ENCODE peak calls at places on chromosomes 7 and 10, in four cellular contexts. One of them, this sample, is unnamed. For H3K4me1, the result is how much of the 10 kb centered on the place peaks cover.

GRCh38 chr7:111931016-111931517 is 275.1 kb downstream of the DOCK4 start:
- DNase-seq in tibial nerve: no peak
- DNase-seq in heart left ventricle: no peak
- DNase-seq in body of pancreas: no peak
- DNase-seq in this sample: no peak

GRCh38 chr7:98557538-98558031 is 59.5 kb upstream of the NPTX2 start:
- DNase-seq in body of pancreas: peak
- DNase-seq in tibial nerve: no peak
- DNase-seq in heart left ventricle: no peak
- DNase-seq in this sample: no peak

GRCh38 chr10:109992485-109992884 is 15.3 kb upstream of the ADD3 start:
- DNase-seq in body of pancreas: no peak
- DNase-seq in heart left ventricle: no peak
- DNase-seq in tibial nerve: no peak
- DNase-seq in this sample: no peak

GRCh38 chr7:266851-267840 is 22.8 kb upstream of the FOXL3 start:
- DNase-seq in tibial nerve: peak
- DNase-seq in body of pancreas: peak
- DNase-seq in heart left ventricle: no peak
- DNase-seq in this sample: no peak

GRCh38 chr7:2037805-2038635 is 194.7 kb downstream of the MAD1L1 start:
- DNase-seq in body of pancreas: peak
- DNase-seq in heart left ventricle: no peak
- DNase-seq in tibial nerve: peak
- DNase-seq in this sample: peak

GRCh38 chr10:22607261-22607660 is 107.1 kb downstream of the PIP4K2A start:
- DNase-seq in body of pancreas: no peak
- DNase-seq in tibial nerve: no peak
- DNase-seq in heart left ventricle: no peak
- DNase-seq in this sample: no peak

GRCh38 chr10:84854439-84854838 is 526.0 kb downstream of the CCSER2 start:
- DNase-seq in heart left ventricle: no peak
- DNase-seq in tibial nerve: no peak
- DNase-seq in body of pancreas: no peak
- DNase-seq in this sample: no peak

GRCh38 chr10:92880233-92880861 is 32.0 kb downstream of the EXOC6 start:
- DNase-seq in heart left ventricle: peak
- DNase-seq in tibial nerve: peak
- DNase-seq in body of pancreas: no peak
- DNase-seq in this sample: no peak

GRCh38 chr7:76397409-76398183 is 11.9 kb downstream of the SSC4D start:
- DNase-seq in heart left ventricle: peak
- DNase-seq in tibial nerve: peak
- DNase-seq in body of pancreas: peak
- DNase-seq in this sample: peak

GRCh38 chr10:79383974-79384606 is 36.8 kb downstream of the PPIF start:
- DNase-seq in tibial nerve: peak
- DNase-seq in heart left ventricle: no peak
- DNase-seq in body of pancreas: no peak
- DNase-seq in this sample: peak

GRCh38 chr10:67033878-67034277 is 108.0 kb downstream of the LRRTM3 start:
- DNase-seq in heart left ventricle: no peak
- DNase-seq in tibial nerve: no peak
- DNase-seq in body of pancreas: no peak
- DNase-seq in this sample: no peak
- H3K4me1 ChIP-seq in heart left ventricle: under half
- H3K4me1 ChIP-seq in tibial nerve: under half
- H3K4me1 ChIP-seq in body of pancreas: under half
- H3K4me1 ChIP-seq in this sample: under half

DNA sequence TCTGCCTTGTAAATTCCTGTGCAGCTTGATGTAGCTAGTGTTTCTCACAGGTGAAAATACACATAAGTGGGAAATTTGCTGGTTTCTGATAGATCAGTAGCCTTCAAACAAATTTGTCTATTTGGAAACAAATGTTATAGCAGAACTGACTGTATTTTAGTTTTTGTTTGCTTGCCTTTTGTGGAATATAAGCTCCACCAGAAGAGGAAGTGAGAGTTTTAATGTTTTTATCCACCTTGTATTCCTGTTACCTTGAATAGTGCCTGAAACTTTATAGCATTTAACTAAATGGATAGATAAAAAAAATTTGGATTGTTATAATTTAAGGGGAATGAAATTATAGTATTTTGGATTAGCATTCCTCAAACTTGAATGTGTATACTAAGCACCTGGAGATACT is 9.8 kb downstream of the WAC start:
- DNase-seq in tibial nerve: no peak
- DNase-seq in body of pancreas: no peak
- DNase-seq in heart left ventricle: no peak
- DNase-seq in this sample: no peak
- TF ChIP-seq POLR2A in tibial nerve: no peak
- TF ChIP-seq POLR2A in body of pancreas: no peak
- TF ChIP-seq POLR2A in heart left ventricle: no peak
- TF ChIP-seq POLR2A in this sample: no peak

DNA sequence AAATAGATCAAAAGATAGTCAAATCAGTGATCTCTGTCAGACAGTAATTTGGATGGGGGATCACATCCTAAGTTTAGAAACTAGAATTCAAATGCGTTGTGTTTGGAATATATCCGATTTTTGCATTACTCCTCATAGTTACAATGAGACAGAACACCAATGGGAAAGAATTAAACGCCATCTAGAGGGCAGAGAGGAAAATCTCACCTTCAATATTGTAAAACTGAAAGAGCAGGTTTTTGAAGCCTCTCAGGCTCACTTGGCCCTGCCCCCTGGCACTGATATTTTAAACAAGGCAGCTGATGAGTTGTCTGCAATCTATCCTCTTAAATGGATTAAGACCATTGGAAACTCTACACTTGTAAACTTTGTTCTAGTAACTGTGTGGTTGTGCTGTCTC is 17.7 kb downstream of the FRG2B start:
- DNase-seq in body of pancreas: no peak
- DNase-seq in tibial nerve: no peak
- DNase-seq in heart left ventricle: no peak
- DNase-seq in this sample: no peak
- TF ChIP-seq CTCF in body of pancreas: peak
- TF ChIP-seq CTCF in tibial nerve: peak
- TF ChIP-seq CTCF in heart left ventricle: peak
- TF ChIP-seq CTCF in this sample: peak

GRCh38 chr10:112964482-112964881 is 14.4 kb downstream of the TCF7L2 start:
- DNase-seq in tibial nerve: no peak
- DNase-seq in body of pancreas: no peak
- DNase-seq in heart left ventricle: no peak
- DNase-seq in this sample: no peak

GRCh38 chr10:112963835-112964234 is 13.8 kb downstream of the TCF7L2 start:
- DNase-seq in heart left ventricle: no peak
- DNase-seq in body of pancreas: no peak
- DNase-seq in tibial nerve: no peak
- DNase-seq in this sample: no peak

GRCh38 chr10:112960151-112960681 is 10.2 kb downstream of the TCF7L2 start:
- DNase-seq in tibial nerve: no peak
- DNase-seq in heart left ventricle: no peak
- DNase-seq in body of pancreas: no peak
- DNase-seq in this sample: no peak

GRCh38 chr10:112961609-112962008 is 11.6 kb downstream of the TCF7L2 start:
- DNase-seq in heart left ventricle: no peak
- DNase-seq in body of pancreas: no peak
- DNase-seq in tibial nerve: no peak
- DNase-seq in this sample: no peak

DNA sequence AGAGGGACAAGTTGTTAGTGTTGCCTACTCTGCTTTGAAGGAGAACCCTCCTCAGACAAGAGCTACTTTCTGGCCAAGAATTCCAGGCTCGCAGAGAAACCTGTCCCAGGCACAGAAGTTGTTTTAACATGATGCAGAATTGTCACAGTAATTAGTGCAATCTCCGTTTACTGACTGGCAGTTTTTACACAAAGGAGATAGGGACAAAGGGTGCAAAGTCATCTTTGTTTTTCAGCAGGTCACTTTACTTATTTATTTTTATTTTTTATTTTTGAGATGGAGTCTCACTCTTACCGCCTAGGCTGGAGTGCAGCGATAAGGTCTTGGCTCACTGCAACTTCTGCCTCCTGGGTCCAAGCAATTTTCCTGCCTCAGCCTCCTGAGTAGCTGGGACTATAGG is 12.3 kb downstream of the TCF7L2 start:
- DNase-seq in body of pancreas: no peak
- DNase-seq in heart left ventricle: no peak
- DNase-seq in tibial nerve: no peak
- DNase-seq in this sample: no peak
- H3K4me1 ChIP-seq in body of pancreas: under half
- H3K4me1 ChIP-seq in heart left ventricle: under half
- H3K4me1 ChIP-seq in tibial nerve: under half
- H3K4me1 ChIP-seq in this sample: under half

DNA sequence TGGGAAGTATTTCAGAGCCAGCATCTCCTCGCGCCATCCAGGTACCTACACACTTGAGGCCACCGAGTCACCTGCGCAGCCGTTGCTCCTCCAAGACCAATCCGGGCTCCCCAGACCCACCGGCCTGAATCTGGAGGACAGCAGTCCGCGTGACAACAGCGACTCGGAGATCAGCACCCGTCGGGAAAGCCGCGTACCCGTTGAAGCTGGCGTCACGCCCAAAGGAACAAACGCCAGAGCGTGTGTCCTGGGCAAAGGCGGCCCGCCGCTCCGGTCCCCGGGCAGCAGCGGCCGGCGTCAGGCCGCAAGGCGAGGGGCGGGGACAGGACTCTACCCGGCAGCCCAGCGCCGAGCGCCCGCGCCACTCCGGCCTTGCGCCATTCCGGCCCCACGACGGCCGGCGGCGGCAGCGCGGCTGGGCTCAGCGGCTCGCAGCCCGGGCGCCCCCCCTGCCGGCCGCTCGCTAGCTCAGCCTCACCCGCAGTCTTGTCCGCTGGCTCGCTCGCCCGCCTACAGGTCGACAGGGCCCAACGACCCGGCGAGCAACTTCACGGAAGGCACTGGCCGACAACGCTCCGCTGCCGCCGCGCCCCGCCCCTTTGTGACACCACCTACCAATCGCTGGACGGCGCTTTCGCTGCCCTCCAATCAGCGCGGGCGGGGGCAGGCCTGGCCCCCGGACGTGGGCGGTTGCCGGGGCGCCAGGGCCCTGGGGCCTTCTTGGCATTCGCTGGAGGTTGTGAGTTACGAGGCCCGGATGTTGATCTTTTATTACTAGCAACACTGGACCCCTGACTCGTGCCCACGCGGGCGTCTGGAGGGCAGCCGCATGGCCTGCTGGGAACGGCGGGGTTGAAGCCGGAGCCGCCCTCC is at the start of gene ZFAND4:
- DNase-seq in tibial nerve: peak
- DNase-seq in body of pancreas: peak
- DNase-seq in heart left ventricle: peak
- DNase-seq in this sample: peak
- TF ChIP-seq POLR2A in tibial nerve: peak
- TF ChIP-seq POLR2A in body of pancreas: peak
- TF ChIP-seq POLR2A in heart left ventricle: peak
- TF ChIP-seq POLR2A in this sample: peak

DNA sequence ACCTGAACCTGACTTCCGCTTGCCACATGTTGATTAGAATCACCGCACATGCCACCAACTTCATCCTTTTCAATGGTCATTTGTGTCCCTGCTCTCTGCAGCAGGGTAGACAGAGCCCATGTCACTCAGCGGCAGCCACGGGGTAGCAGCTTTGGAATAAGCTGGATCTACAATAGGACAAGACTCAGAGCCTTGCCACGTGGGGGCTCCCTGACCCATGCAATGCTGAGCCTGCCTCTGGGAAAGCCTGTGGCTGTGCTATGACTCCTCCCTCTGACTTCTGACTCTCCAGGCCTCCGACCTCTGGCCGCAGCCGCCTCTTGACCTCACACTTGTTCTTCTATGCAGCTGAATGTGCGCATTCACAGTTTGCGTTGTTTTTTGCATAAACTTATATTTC is 197.8 kb upstream of the MKI67 start:
- DNase-seq in heart left ventricle: no peak
- DNase-seq in tibial nerve: peak
- DNase-seq in body of pancreas: no peak
- DNase-seq in this sample: no peak
- TF ChIP-seq CTCF in heart left ventricle: no peak
- TF ChIP-seq CTCF in tibial nerve: no peak
- TF ChIP-seq CTCF in body of pancreas: no peak
- TF ChIP-seq CTCF in this sample: peak

DNA sequence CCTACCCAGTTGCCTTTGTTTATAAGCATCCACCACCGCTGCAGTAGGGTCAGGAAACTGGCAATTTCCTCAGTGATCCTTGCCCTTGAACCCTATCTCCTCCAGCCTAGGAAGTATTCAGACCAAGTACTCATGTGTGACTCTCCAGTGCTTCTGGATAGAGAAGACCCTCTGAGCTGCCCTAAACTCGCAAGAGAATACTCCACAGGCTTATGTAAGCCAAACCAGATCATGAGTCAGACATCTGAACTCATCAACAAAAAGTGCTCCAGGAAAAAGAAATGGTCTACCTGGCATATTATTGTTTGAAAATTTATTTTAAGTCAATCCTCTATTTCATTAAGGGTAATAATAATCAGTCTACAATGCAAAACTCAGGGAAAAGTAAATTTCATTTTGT is 101.3 kb downstream of the KAT6B start:
- DNase-seq in tibial nerve: no peak
- DNase-seq in heart left ventricle: no peak
- DNase-seq in body of pancreas: no peak
- DNase-seq in this sample: no peak
- H3K4me1 ChIP-seq in tibial nerve: under half
- H3K4me1 ChIP-seq in heart left ventricle: under half
- H3K4me1 ChIP-seq in body of pancreas: half or more
- H3K4me1 ChIP-seq in this sample: under half

GRCh38 chr10:75630746-75631145 is 199.3 kb downstream of the LRMDA start:
- DNase-seq in heart left ventricle: no peak
- DNase-seq in tibial nerve: no peak
- DNase-seq in body of pancreas: no peak
- DNase-seq in this sample: no peak
- TF ChIP-seq POLR2A in heart left ventricle: no peak
- TF ChIP-seq POLR2A in tibial nerve: no peak
- TF ChIP-seq POLR2A in body of pancreas: no peak
- TF ChIP-seq POLR2A in this sample: no peak